ENCODE peak calls at places on chromosomes 1 and 21, in nine cellular contexts. One of them, this sample, is unnamed.

GRCh38 chr1:41804176-41804575 is 114.5 kb downstream of the HIVEP3 start:
- DNase-seq in esophagus muscularis mucosa: no peak
- DNase-seq in CD8-positive, alpha-beta memory T cell: peak
- DNase-seq in HCT116: no peak
- DNase-seq in GM23248: no peak
- DNase-seq in brain microvascular endothelial cell: no peak
- DNase-seq in adrenal gland: no peak
- DNase-seq in psoas muscle: no peak
- DNase-seq in Peyer's patch: no peak
- DNase-seq in this sample: no peak

GRCh38 chr1:121586369-121587229 is 401.8 kb downstream of the SRGAP2C start:
- DNase-seq in CD8-positive, alpha-beta memory T cell: no peak
- DNase-seq in adrenal gland: no peak
- DNase-seq in Peyer's patch: no peak
- DNase-seq in brain microvascular endothelial cell: peak
- DNase-seq in HCT116: no peak
- DNase-seq in GM23248: no peak
- DNase-seq in psoas muscle: no peak
- DNase-seq in esophagus muscularis mucosa: no peak
- DNase-seq in this sample: no peak

GRCh38 chr21:43771199-43771675 is 4.9 kb downstream of the CSTB start:
- DNase-seq in esophagus muscularis mucosa: no peak
- DNase-seq in psoas muscle: peak
- DNase-seq in adrenal gland: no peak
- DNase-seq in Peyer's patch: no peak
- DNase-seq in GM23248: no peak
- DNase-seq in HCT116: no peak
- DNase-seq in brain microvascular endothelial cell: no peak
- DNase-seq in CD8-positive, alpha-beta memory T cell: no peak
- DNase-seq in this sample: no peak

GRCh38 chr1:241706967-241707366 is 54.9 kb downstream of the WDR64 start:
- DNase-seq in GM23248: peak
- DNase-seq in CD8-positive, alpha-beta memory T cell: peak
- DNase-seq in adrenal gland: no peak
- DNase-seq in psoas muscle: no peak
- DNase-seq in brain microvascular endothelial cell: no peak
- DNase-seq in HCT116: peak
- DNase-seq in esophagus muscularis mucosa: no peak
- DNase-seq in Peyer's patch: no peak
- DNase-seq in this sample: no peak

GRCh38 chr1:145847827-145848226 is 2.4 kb downstream of the NUDT17 start:
- DNase-seq in brain microvascular endothelial cell: no peak
- DNase-seq in esophagus muscularis mucosa: no peak
- DNase-seq in GM23248: no peak
- DNase-seq in HCT116: no peak
- DNase-seq in psoas muscle: no peak
- DNase-seq in adrenal gland: no peak
- DNase-seq in CD8-positive, alpha-beta memory T cell: no peak
- DNase-seq in Peyer's patch: no peak
- DNase-seq in this sample: no peak

GRCh38 chr1:1959840-1960479 is 40.9 kb upstream of the TMEM52 start:
- DNase-seq in HCT116: peak
- DNase-seq in GM23248: peak
- DNase-seq in Peyer's patch: peak
- DNase-seq in brain microvascular endothelial cell: peak
- DNase-seq in psoas muscle: peak
- DNase-seq in esophagus muscularis mucosa: no peak
- DNase-seq in CD8-positive, alpha-beta memory T cell: peak
- DNase-seq in adrenal gland: peak
- DNase-seq in this sample: peak

GRCh38 chr1:169138866-169139670 is 32.6 kb downstream of the ATP1B1 start:
- DNase-seq in brain microvascular endothelial cell: no peak
- DNase-seq in psoas muscle: no peak
- DNase-seq in CD8-positive, alpha-beta memory T cell: no peak
- DNase-seq in esophagus muscularis mucosa: no peak
- DNase-seq in adrenal gland: no peak
- DNase-seq in GM23248: no peak
- DNase-seq in Peyer's patch: no peak
- DNase-seq in HCT116: no peak
- DNase-seq in this sample: no peak

GRCh38 chr1:197919523-197920301 is 2.5 kb downstream of the LHX9 start:
- DNase-seq in CD8-positive, alpha-beta memory T cell: no peak
- DNase-seq in GM23248: no peak
- DNase-seq in Peyer's patch: no peak
- DNase-seq in brain microvascular endothelial cell: no peak
- DNase-seq in HCT116: no peak
- DNase-seq in esophagus muscularis mucosa: no peak
- DNase-seq in adrenal gland: no peak
- DNase-seq in psoas muscle: no peak
- DNase-seq in this sample: no peak

GRCh38 chr21:23017989-23018388 is 2019.8 kb downstream of the NCAM2 start:
- DNase-seq in Peyer's patch: no peak
- DNase-seq in GM23248: no peak
- DNase-seq in CD8-positive, alpha-beta memory T cell: no peak
- DNase-seq in HCT116: no peak
- DNase-seq in adrenal gland: no peak
- DNase-seq in psoas muscle: no peak
- DNase-seq in brain microvascular endothelial cell: no peak
- DNase-seq in esophagus muscularis mucosa: no peak
- DNase-seq in this sample: no peak

GRCh38 chr1:56526571-56527174 is 52.7 kb downstream of the PLPP3 start:
- DNase-seq in esophagus muscularis mucosa: no peak
- DNase-seq in adrenal gland: no peak
- DNase-seq in GM23248: peak
- DNase-seq in Peyer's patch: peak
- DNase-seq in CD8-positive, alpha-beta memory T cell: no peak
- DNase-seq in brain microvascular endothelial cell: no peak
- DNase-seq in HCT116: no peak
- DNase-seq in psoas muscle: no peak
- DNase-seq in this sample: no peak

GRCh38 chr1:206904423-206905142 is 7.3 kb downstream of the IL24 start:
- DNase-seq in adrenal gland: no peak
- DNase-seq in esophagus muscularis mucosa: no peak
- DNase-seq in brain microvascular endothelial cell: no peak
- DNase-seq in GM23248: no peak
- DNase-seq in Peyer's patch: no peak
- DNase-seq in CD8-positive, alpha-beta memory T cell: no peak
- DNase-seq in HCT116: no peak
- DNase-seq in psoas muscle: no peak
- DNase-seq in this sample: no peak

GRCh38 chr1:155324041-155324716 is 3.5 kb downstream of the RUSC1 start:
- DNase-seq in Peyer's patch: peak
- DNase-seq in brain microvascular endothelial cell: peak
- DNase-seq in esophagus muscularis mucosa: peak
- DNase-seq in adrenal gland: peak
- DNase-seq in CD8-positive, alpha-beta memory T cell: peak
- DNase-seq in HCT116: peak
- DNase-seq in GM23248: peak
- DNase-seq in psoas muscle: peak
- DNase-seq in this sample: peak

GRCh38 chr1:155326020-155326526 is 5.4 kb downstream of the RUSC1 start:
- DNase-seq in adrenal gland: no peak
- DNase-seq in brain microvascular endothelial cell: no peak
- DNase-seq in esophagus muscularis mucosa: no peak
- DNase-seq in CD8-positive, alpha-beta memory T cell: no peak
- DNase-seq in GM23248: no peak
- DNase-seq in HCT116: no peak
- DNase-seq in Peyer's patch: no peak
- DNase-seq in psoas muscle: no peak
- DNase-seq in this sample: no peak

GRCh38 chr1:155324717-155325595 is 4.3 kb downstream of the RUSC1 start:
- DNase-seq in GM23248: peak
- DNase-seq in psoas muscle: peak
- DNase-seq in brain microvascular endothelial cell: peak
- DNase-seq in HCT116: peak
- DNase-seq in Peyer's patch: peak
- DNase-seq in esophagus muscularis mucosa: no peak
- DNase-seq in CD8-positive, alpha-beta memory T cell: no peak
- DNase-seq in adrenal gland: peak
- DNase-seq in this sample: peak

GRCh38 chr1:155326659-155327058 is 6.0 kb downstream of the RUSC1 start:
- DNase-seq in psoas muscle: no peak
- DNase-seq in esophagus muscularis mucosa: no peak
- DNase-seq in HCT116: no peak
- DNase-seq in CD8-positive, alpha-beta memory T cell: no peak
- DNase-seq in brain microvascular endothelial cell: no peak
- DNase-seq in Peyer's patch: no peak
- DNase-seq in adrenal gland: no peak
- DNase-seq in GM23248: no peak
- DNase-seq in this sample: no peak

DNA sequence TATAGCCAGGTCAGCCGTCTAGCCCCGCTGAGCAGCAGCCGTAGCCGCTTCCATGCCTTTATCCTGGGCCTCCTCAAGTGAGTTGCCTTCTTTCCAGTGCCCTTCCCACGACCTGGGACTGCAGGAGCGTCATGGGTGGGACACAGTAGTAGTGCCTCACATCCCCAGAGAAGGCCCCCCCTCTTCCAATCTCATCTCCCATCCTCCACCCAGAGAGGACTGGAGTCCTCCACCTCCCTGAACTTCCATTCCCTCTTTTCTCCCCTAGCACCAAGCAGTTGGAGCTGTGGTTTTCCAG is 4.9 kb downstream of the RUSC1 start:
- DNase-seq in CD8-positive, alpha-beta memory T cell: no peak
- DNase-seq in adrenal gland: no peak
- DNase-seq in Peyer's patch: no peak
- DNase-seq in HCT116: no peak
- DNase-seq in psoas muscle: no peak
- DNase-seq in GM23248: no peak
- DNase-seq in brain microvascular endothelial cell: no peak
- DNase-seq in esophagus muscularis mucosa: no peak
- DNase-seq in this sample: no peak
- H3K27ac ChIP-seq in CD8-positive, alpha-beta memory T cell: no peak
- H3K27ac ChIP-seq in adrenal gland: no peak
- H3K27ac ChIP-seq in Peyer's patch: peak
- H3K27ac ChIP-seq in HCT116: peak
- H3K27ac ChIP-seq in psoas muscle: peak
- H3K27ac ChIP-seq in GM23248: no peak
- H3K27ac ChIP-seq in brain microvascular endothelial cell: no peak
- H3K27ac ChIP-seq in esophagus muscularis mucosa: peak
- H3K27ac ChIP-seq in this sample: peak

DNA sequence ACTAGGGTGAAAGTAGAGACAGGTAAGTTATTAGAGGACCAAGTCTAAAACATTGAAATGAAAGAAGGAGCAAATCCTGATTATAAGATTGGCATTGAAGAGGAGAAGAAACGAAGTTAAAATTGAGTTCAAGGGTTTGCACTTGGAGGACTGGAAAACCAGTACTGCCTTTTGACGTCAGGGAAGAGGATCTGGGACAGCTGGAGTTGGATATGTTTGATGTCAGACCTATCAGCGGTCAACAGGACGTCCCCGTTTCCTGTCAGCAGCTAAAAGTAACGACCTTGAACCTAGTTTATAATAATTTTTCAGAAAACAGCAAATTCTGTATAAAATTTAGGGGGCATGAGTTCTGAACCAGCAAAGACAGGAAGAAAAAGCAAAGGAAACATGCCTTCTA is 1.2 kb upstream of the NID1 start:
- DNase-seq in esophagus muscularis mucosa: no peak
- DNase-seq in Peyer's patch: no peak
- DNase-seq in GM23248: no peak
- DNase-seq in adrenal gland: no peak
- DNase-seq in brain microvascular endothelial cell: no peak
- DNase-seq in HCT116: no peak
- DNase-seq in CD8-positive, alpha-beta memory T cell: no peak
- DNase-seq in psoas muscle: no peak
- DNase-seq in this sample: no peak
- H3K27ac ChIP-seq in esophagus muscularis mucosa: peak
- H3K27ac ChIP-seq in Peyer's patch: peak
- H3K27ac ChIP-seq in GM23248: no peak
- H3K27ac ChIP-seq in adrenal gland: peak
- H3K27ac ChIP-seq in brain microvascular endothelial cell: no peak
- H3K27ac ChIP-seq in HCT116: no peak
- H3K27ac ChIP-seq in CD8-positive, alpha-beta memory T cell: no peak
- H3K27ac ChIP-seq in psoas muscle: peak
- H3K27ac ChIP-seq in this sample: no peak

GRCh38 chr1:3675436-3675835 is 23.1 kb downstream of the TP73 start:
- DNase-seq in HCT116: no peak
- DNase-seq in Peyer's patch: no peak
- DNase-seq in adrenal gland: no peak
- DNase-seq in brain microvascular endothelial cell: no peak
- DNase-seq in CD8-positive, alpha-beta memory T cell: no peak
- DNase-seq in psoas muscle: peak
- DNase-seq in esophagus muscularis mucosa: no peak
- DNase-seq in GM23248: no peak
- DNase-seq in this sample: no peak
- H3K27ac ChIP-seq in HCT116: peak
- H3K27ac ChIP-seq in Peyer's patch: no peak
- H3K27ac ChIP-seq in adrenal gland: no peak
- H3K27ac ChIP-seq in brain microvascular endothelial cell: no peak
- H3K27ac ChIP-seq in CD8-positive, alpha-beta memory T cell: no peak
- H3K27ac ChIP-seq in psoas muscle: no peak
- H3K27ac ChIP-seq in esophagus muscularis mucosa: no peak
- H3K27ac ChIP-seq in GM23248: no peak
- H3K27ac ChIP-seq in this sample: no peak

GRCh38 chr1:24180676-24181075 is 6.4 kb downstream of the IFNLR1 start:
- DNase-seq in brain microvascular endothelial cell: no peak
- DNase-seq in psoas muscle: no peak
- DNase-seq in adrenal gland: no peak
- DNase-seq in Peyer's patch: no peak
- DNase-seq in GM23248: no peak
- DNase-seq in esophagus muscularis mucosa: no peak
- DNase-seq in HCT116: no peak
- DNase-seq in CD8-positive, alpha-beta memory T cell: no peak
- DNase-seq in this sample: no peak
- H3K27ac ChIP-seq in brain microvascular endothelial cell: no peak
- H3K27ac ChIP-seq in psoas muscle: no peak
- H3K27ac ChIP-seq in adrenal gland: no peak
- H3K27ac ChIP-seq in Peyer's patch: no peak
- H3K27ac ChIP-seq in GM23248: no peak
- H3K27ac ChIP-seq in esophagus muscularis mucosa: no peak
- H3K27ac ChIP-seq in HCT116: no peak
- H3K27ac ChIP-seq in CD8-positive, alpha-beta memory T cell: no peak
- H3K27ac ChIP-seq in this sample: peak

GRCh38 chr1:19903621-19904020 is 19.8 kb downstream of the PLA2G2E start:
- DNase-seq in CD8-positive, alpha-beta memory T cell: no peak
- DNase-seq in HCT116: peak
- DNase-seq in esophagus muscularis mucosa: no peak
- DNase-seq in Peyer's patch: no peak
- DNase-seq in brain microvascular endothelial cell: no peak
- DNase-seq in psoas muscle: no peak
- DNase-seq in adrenal gland: no peak
- DNase-seq in GM23248: no peak
- DNase-seq in this sample: no peak

DNA sequence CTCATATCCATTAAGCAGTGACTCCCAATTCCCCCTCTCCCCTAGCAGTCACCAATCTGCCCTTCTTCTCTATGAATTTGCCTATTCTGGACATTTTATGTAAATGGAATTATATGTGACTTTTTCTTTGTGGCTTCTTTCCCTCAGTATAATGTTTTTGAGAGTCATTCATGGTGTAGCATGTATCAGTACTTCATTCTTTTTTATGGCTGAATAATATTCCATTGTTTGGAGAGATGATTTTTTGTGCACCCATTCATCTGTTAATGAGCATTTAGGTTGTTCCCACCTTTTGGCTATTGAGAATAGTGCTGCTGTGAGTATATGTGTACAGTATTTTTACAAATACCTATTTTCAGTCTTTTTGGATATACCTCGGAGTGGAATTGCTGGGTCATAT is 19.5 kb downstream of the OTUD3 start:
- DNase-seq in CD8-positive, alpha-beta memory T cell: no peak
- DNase-seq in brain microvascular endothelial cell: no peak
- DNase-seq in GM23248: no peak
- DNase-seq in esophagus muscularis mucosa: no peak
- DNase-seq in psoas muscle: no peak
- DNase-seq in Peyer's patch: no peak
- DNase-seq in adrenal gland: no peak
- DNase-seq in HCT116: no peak
- DNase-seq in this sample: no peak
- H3K27ac ChIP-seq in CD8-positive, alpha-beta memory T cell: no peak
- H3K27ac ChIP-seq in brain microvascular endothelial cell: no peak
- H3K27ac ChIP-seq in GM23248: no peak
- H3K27ac ChIP-seq in esophagus muscularis mucosa: no peak
- H3K27ac ChIP-seq in psoas muscle: no peak
- H3K27ac ChIP-seq in Peyer's patch: no peak
- H3K27ac ChIP-seq in adrenal gland: no peak
- H3K27ac ChIP-seq in HCT116: no peak
- H3K27ac ChIP-seq in this sample: no peak

This sample was measured in body of pancreas.